ENCODE peak calls at places on chromosomes 1 and 21, in nine cellular contexts. D is uterus, W is breast epithelium, U is sigmoid colon, C is heart left ventricle, G is NB4, N is IMR-90, A is adrenal gland, O is body of pancreas. F is an unnamed sample.

GRCh38 chr21:20720623-20721022 is 277.6 kb upstream of the NCAM2 start:
- DNase-seq in D (no peak), W (no peak), U (no peak), C (no peak), G (no peak), N (no peak), A (no peak), O (no peak), F (no peak)

GRCh38 chr1:15290382-15290781 is 43.4 kb downstream of the FHAD1 start:
- DNase-seq in D (no peak), W (no peak), U (no peak), C (no peak), G (peak; percentile 36), N (peak; percentile 98), A (no peak), O (no peak), F (peak; percentile 9)

GRCh38 chr1:53368314-53369033 is 40.6 kb upstream of the LRP8 start:
- DNase-seq in D (peak; percentile 10), W (peak; percentile 43), U (no peak), C (peak; percentile 31), G (no peak), N (no peak), A (no peak), O (peak; percentile 10), F (no peak)

GRCh38 chr1:218347316-218347712 is 2.2 kb downstream of the TGFB2 start:
- DNase-seq in D (peak; percentile 51), W (no peak), U (peak; percentile 71), C (no peak), G (peak; percentile 8), N (peak; percentile 30), A (peak; percentile 24), O (no peak), F (no peak)

GRCh38 chr1:51870603-51871350 is 7.8 kb downstream of the NRDC start:
- DNase-seq in D (no peak), W (no peak), U (no peak), C (no peak), G (no peak), N (no peak), A (no peak), O (no peak), F (no peak)

GRCh38 chr1:247966520-247967204 is 1.6 kb downstream of the OR2AK2 start:
- DNase-seq in D (no peak), W (no peak), U (no peak), C (no peak), G (no peak), N (no peak), A (no peak), O (no peak), F (no peak)

GRCh38 chr1:47608296-47608875 is 170.5 kb downstream of the FOXD2 start:
- DNase-seq in D (no peak), W (no peak), U (no peak), C (no peak), G (no peak), N (no peak), A (no peak), O (no peak), F (no peak)

GRCh38 chr1:186605762-186606350 is 74.4 kb downstream of the PTGS2 start:
- DNase-seq in D (no peak), W (no peak), U (peak; percentile 69), C (peak; percentile 20), G (peak; percentile 58), N (peak; percentile 59), A (peak; percentile 22), O (no peak), F (peak; percentile 38)

GRCh38 chr1:213934642-213935041 is 53.1 kb upstream of the PROX1 start:
- DNase-seq in D (no peak), W (no peak), U (no peak), C (peak; percentile 79), G (no peak), N (no peak), A (no peak), O (peak; percentile 87), F (no peak)

GRCh38 chr1:27299385-27300252 is 22.3 kb upstream of the TMEM222 start:
- DNase-seq in D (peak; percentile 88), W (peak; percentile 93), U (peak; percentile 95), C (peak; percentile 55), G (no peak), N (peak; percentile 100), A (peak; percentile 65), O (no peak), F (no peak)

GRCh38 chr1:51924455-51924854 is 45.9 kb upstream of the NRDC start:
- DNase-seq in D (no peak), W (no peak), U (no peak), C (no peak), G (peak; percentile 13), N (peak; percentile 77), A (no peak), O (no peak), F (peak; percentile 8)

GRCh38 chr1:97137862-97138514 is 416.4 kb downstream of the PTBP2 start:
- DNase-seq in D (no peak), W (no peak), U (no peak), C (peak; percentile 30), G (peak; percentile 72), N (peak; percentile 78), A (peak; percentile 13), O (peak; percentile 54), F (peak; percentile 7)

GRCh38 chr1:206094024-206094423 is 23.2 kb downstream of the AVPR1B start:
- DNase-seq in D (no peak), W (no peak), U (no peak), C (no peak), G (no peak), N (no peak), A (no peak), O (no peak), F (peak; percentile 45)

GRCh38 chr1:175499595-175500367 is 243.6 kb downstream of the TNR start:
- DNase-seq in D (no peak), W (no peak), U (no peak), C (no peak), G (no peak), N (no peak), A (no peak), O (no peak), F (no peak)

GRCh38 chr1:39391741-39392679 is 99.4 kb upstream of the BMP8A start:
- DNase-seq in D (peak; percentile 37), W (no peak), U (no peak), C (peak; percentile 55), G (no peak), N (peak; percentile 90), A (peak; percentile 71), O (no peak), F (no peak)

GRCh38 chr1:35223109-35223630 is 30.2 kb upstream of the SFPQ start:
- DNase-seq in D (no peak), W (no peak), U (no peak), C (no peak), G (no peak), N (no peak), A (no peak), O (no peak), F (no peak)

GRCh38 chr1:8487249-8487648 is 169.3 kb downstream of the SLC45A1 start:
- DNase-seq in D (no peak), W (no peak), U (no peak), C (no peak), G (no peak), N (no peak), A (no peak), O (no peak), F (no peak)

GRCh38 chr1:17259233-17259873 is 10.5 kb downstream of the PADI3 start:
- DNase-seq in D (no peak), W (no peak), U (no peak), C (no peak), G (no peak), N (peak; percentile 63), A (no peak), O (no peak), F (no peak)

GRCh38 chr1:67735806-67736627 is 51.0 kb downstream of the GADD45A start:
- DNase-seq in D (peak; percentile 88), W (peak; percentile 58), U (peak; percentile 78), C (peak; percentile 74), G (no peak), N (peak; percentile 96), A (peak; percentile 57), O (peak; percentile 39), F (peak; percentile 56)

GRCh38 chr1:32736812-32737791 is 34.5 kb upstream of the SYNC start:
- DNase-seq in D (no peak), W (no peak), U (no peak), C (no peak), G (no peak), N (no peak), A (peak; percentile 51), O (peak; percentile 76), F (no peak)

GRCh38 chr1:94721240-94721639 is 98.9 kb upstream of the SLC44A3 start:
- DNase-seq in D (no peak), W (no peak), U (no peak), C (no peak), G (peak; percentile 96), N (no peak), A (no peak), O (no peak), F (no peak)
- TF ChIP-seq POLR2A in D (no peak), W (no peak), U (no peak), C (no peak), G (no peak), N (no peak), A (no peak), O (no peak), F (no peak)

DNA sequence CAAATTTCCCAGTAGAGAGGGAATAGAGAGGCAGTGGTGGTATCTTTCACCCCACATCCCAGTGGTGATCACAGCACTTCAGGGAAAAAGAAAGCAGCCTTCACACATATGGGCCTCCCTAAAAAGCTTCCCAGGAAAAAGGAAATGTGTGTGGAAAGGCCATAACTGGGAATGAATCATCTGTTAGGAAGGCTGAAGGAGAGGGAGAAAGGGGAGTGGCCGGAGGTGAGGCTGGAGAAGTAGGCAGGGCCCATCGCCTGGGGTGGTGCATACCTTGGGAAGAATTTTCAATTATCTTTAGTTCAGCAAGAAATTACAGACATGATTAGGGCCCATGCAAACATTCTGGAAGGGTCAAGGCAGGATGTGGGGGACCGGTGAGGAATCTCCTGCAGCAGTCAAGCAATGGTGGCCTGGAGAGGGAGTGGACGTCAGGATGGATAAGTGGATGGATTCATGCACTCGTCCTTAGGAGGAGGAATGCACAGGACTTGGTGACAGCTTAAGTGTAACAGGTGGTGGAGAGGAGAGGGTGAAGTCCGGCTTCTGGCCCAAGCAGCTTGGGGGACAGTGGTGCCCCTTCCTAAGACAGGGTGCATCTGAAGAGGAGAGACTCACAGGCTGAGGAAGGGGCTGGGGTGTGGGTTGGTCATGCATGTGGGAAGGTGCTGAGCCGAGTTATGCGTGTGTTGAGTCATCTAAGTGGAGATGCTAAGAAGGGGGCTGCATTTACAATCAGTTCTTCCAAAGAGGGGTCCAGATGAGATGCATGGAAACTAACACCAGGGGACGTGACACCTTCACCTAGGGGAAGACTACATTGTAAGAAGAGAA is 17.9 kb downstream of the HIVEP3 start:
- DNase-seq in D (no peak), W (no peak), U (no peak), C (no peak), G (no peak), N (peak; percentile 59), A (no peak), O (no peak), F (no peak)
- TF ChIP-seq POLR2A in D (no peak), W (no peak), U (no peak), C (no peak), G (no peak), N (no peak), A (no peak), O (no peak), F (no peak)

GRCh38 chr21:37903396-37903795 is 12.9 kb downstream of the KCNJ6 start:
- DNase-seq in D (no peak), W (no peak), U (no peak), C (no peak), G (no peak), N (no peak), A (no peak), O (no peak), F (no peak)
- TF ChIP-seq POLR2A in D (no peak), W (no peak), U (no peak), C (no peak), G (no peak), N (no peak), A (no peak), O (no peak), F (no peak)

GRCh38 chr1:37483785-37484184 is 9.4 kb downstream of the ZC3H12A start:
- DNase-seq in D (no peak), W (no peak), U (no peak), C (no peak), G (no peak), N (no peak), A (peak; percentile 62), O (no peak), F (no peak)
- TF ChIP-seq POLR2A in D (no peak), W (no peak), U (no peak), C (no peak), G (no peak), N (no peak), A (no peak), O (no peak), F (no peak)